ENCODE peak calls at places on chromosomes 13 and 19, in six cellular contexts. One of them, this sample, is unnamed.

GRCh38 chr19:4694211-4694987 is 24.3 kb upstream of the MYDGF start:
- DNase-seq in IMR-90: peak
- DNase-seq in mesendoderm: no peak
- DNase-seq in neuronal stem cell: no peak
- DNase-seq in H9: no peak
- DNase-seq in H1: no peak
- DNase-seq in this sample: peak

GRCh38 chr19:48390188-48391099 is 907 bp downstream of the KDELR1 start:
- DNase-seq in IMR-90: peak
- DNase-seq in mesendoderm: peak
- DNase-seq in neuronal stem cell: no peak
- DNase-seq in H9: peak
- DNase-seq in H1: no peak
- DNase-seq in this sample: peak

GRCh38 chr19:10782795-10783194 is 53.2 kb downstream of the TMED1 start:
- DNase-seq in IMR-90: no peak
- DNase-seq in mesendoderm: no peak
- DNase-seq in neuronal stem cell: no peak
- DNase-seq in H9: no peak
- DNase-seq in H1: no peak
- DNase-seq in this sample: no peak

GRCh38 chr13:21849323-21849722 is 178.4 kb downstream of the FGF9 start:
- DNase-seq in IMR-90: peak
- DNase-seq in mesendoderm: peak
- DNase-seq in neuronal stem cell: no peak
- DNase-seq in H9: peak
- DNase-seq in H1: no peak
- DNase-seq in this sample: peak

GRCh38 chr19:4914736-4915501 is 5.6 kb downstream of the UHRF1 start:
- DNase-seq in IMR-90: peak
- DNase-seq in mesendoderm: peak
- DNase-seq in neuronal stem cell: no peak
- DNase-seq in H9: no peak
- DNase-seq in H1: no peak
- DNase-seq in this sample: peak

GRCh38 chr13:108702171-108702570 is 72.8 kb downstream of the MYO16 start:
- DNase-seq in IMR-90: no peak
- DNase-seq in mesendoderm: no peak
- DNase-seq in neuronal stem cell: no peak
- DNase-seq in H9: no peak
- DNase-seq in H1: no peak
- DNase-seq in this sample: no peak

GRCh38 chr13:27171244-27171829 is at the start of gene USP12:
- DNase-seq in IMR-90: peak
- DNase-seq in mesendoderm: peak
- DNase-seq in neuronal stem cell: no peak
- DNase-seq in H9: peak
- DNase-seq in H1: no peak
- DNase-seq in this sample: peak

GRCh38 chr13:103078145-103078544 is 11.9 kb upstream of the SLC10A2 start:
- DNase-seq in IMR-90: no peak
- DNase-seq in mesendoderm: no peak
- DNase-seq in neuronal stem cell: no peak
- DNase-seq in H9: no peak
- DNase-seq in H1: no peak
- DNase-seq in this sample: no peak

GRCh38 chr13:72205773-72206172 is 338.8 kb upstream of the DACH1 start:
- DNase-seq in IMR-90: no peak
- DNase-seq in mesendoderm: no peak
- DNase-seq in neuronal stem cell: no peak
- DNase-seq in H9: no peak
- DNase-seq in H1: no peak
- DNase-seq in this sample: no peak

GRCh38 chr13:91693466-91693865 is 295.0 kb downstream of the GPC5 start:
- DNase-seq in IMR-90: no peak
- DNase-seq in mesendoderm: no peak
- DNase-seq in neuronal stem cell: no peak
- DNase-seq in H9: no peak
- DNase-seq in H1: no peak
- DNase-seq in this sample: no peak

GRCh38 chr13:56396318-56396717 is 744.4 kb upstream of the PRR20A start:
- DNase-seq in IMR-90: no peak
- DNase-seq in mesendoderm: no peak
- DNase-seq in neuronal stem cell: no peak
- DNase-seq in H9: no peak
- DNase-seq in H1: no peak
- DNase-seq in this sample: no peak

GRCh38 chr19:6061420-6062130 is 48.7 kb downstream of the RFX2 start:
- DNase-seq in IMR-90: no peak
- DNase-seq in mesendoderm: no peak
- DNase-seq in neuronal stem cell: no peak
- DNase-seq in H9: no peak
- DNase-seq in H1: no peak
- DNase-seq in this sample: no peak

GRCh38 chr13:41241626-41242025 is 21.8 kb downstream of the MTRF1 start:
- DNase-seq in IMR-90: no peak
- DNase-seq in mesendoderm: no peak
- DNase-seq in neuronal stem cell: no peak
- DNase-seq in H9: no peak
- DNase-seq in H1: no peak
- DNase-seq in this sample: no peak

GRCh38 chr13:75873499-75873898 is 237.4 kb downstream of the LMO7 start:
- DNase-seq in IMR-90: no peak
- DNase-seq in mesendoderm: no peak
- DNase-seq in neuronal stem cell: no peak
- DNase-seq in H9: no peak
- DNase-seq in H1: no peak
- DNase-seq in this sample: no peak

GRCh38 chr13:109568273-109568900 is 218.0 kb downstream of the IRS2 start:
- DNase-seq in IMR-90: no peak
- DNase-seq in mesendoderm: no peak
- DNase-seq in neuronal stem cell: no peak
- DNase-seq in H9: no peak
- DNase-seq in H1: no peak
- DNase-seq in this sample: no peak

GRCh38 chr13:75798353-75799245 is 162.5 kb downstream of the LMO7 start:
- DNase-seq in IMR-90: peak
- DNase-seq in mesendoderm: no peak
- DNase-seq in neuronal stem cell: no peak
- DNase-seq in H9: no peak
- DNase-seq in H1: no peak
- DNase-seq in this sample: no peak

GRCh38 chr13:111384441-111385181 is 64.2 kb downstream of the TEX29 start:
- DNase-seq in IMR-90: no peak
- DNase-seq in mesendoderm: no peak
- DNase-seq in neuronal stem cell: no peak
- DNase-seq in H9: peak
- DNase-seq in H1: no peak
- DNase-seq in this sample: no peak

GRCh38 chr13:98586400-98587144 is 9.7 kb upstream of the STK24 start:
- DNase-seq in IMR-90: no peak
- DNase-seq in mesendoderm: no peak
- DNase-seq in neuronal stem cell: no peak
- DNase-seq in H9: no peak
- DNase-seq in H1: no peak
- DNase-seq in this sample: no peak

GRCh38 chr19:35468637-35469036 is 20.6 kb downstream of the FFAR2 start:
- DNase-seq in IMR-90: no peak
- DNase-seq in mesendoderm: peak
- DNase-seq in neuronal stem cell: no peak
- DNase-seq in H9: peak
- DNase-seq in H1: no peak
- DNase-seq in this sample: peak

GRCh38 chr13:111117961-111118360 is 2.9 kb downstream of the ARHGEF7 start:
- DNase-seq in IMR-90: no peak
- DNase-seq in mesendoderm: no peak
- DNase-seq in neuronal stem cell: no peak
- DNase-seq in H9: no peak
- DNase-seq in H1: no peak
- DNase-seq in this sample: no peak

GRCh38 chr19:10258080-10258710 is 6.2 kb downstream of the MRPL4 start:
- DNase-seq in IMR-90: no peak
- DNase-seq in mesendoderm: no peak
- DNase-seq in neuronal stem cell: no peak
- DNase-seq in H9: no peak
- DNase-seq in H1: no peak
- DNase-seq in this sample: no peak

GRCh38 chr19:45125975-45126493 is 33.1 kb downstream of the PPP1R37 start:
- DNase-seq in IMR-90: peak
- DNase-seq in mesendoderm: peak
- DNase-seq in neuronal stem cell: peak
- DNase-seq in H9: peak
- DNase-seq in H1: peak
- DNase-seq in this sample: peak

GRCh38 chr13:33349996-33350826 is 64.7 kb upstream of the STARD13 start:
- DNase-seq in IMR-90: peak
- DNase-seq in mesendoderm: peak
- DNase-seq in neuronal stem cell: peak
- DNase-seq in H9: peak
- DNase-seq in H1: no peak
- DNase-seq in this sample: peak

GRCh38 chr13:41310963-41311606 is at the start of gene NAA16:
- DNase-seq in IMR-90: peak
- DNase-seq in mesendoderm: peak
- DNase-seq in neuronal stem cell: peak
- DNase-seq in H9: peak
- DNase-seq in H1: peak
- DNase-seq in this sample: peak

GRCh38 chr13:24148414-24149305 is 11.9 kb upstream of the SPATA13 start:
- DNase-seq in IMR-90: peak
- DNase-seq in mesendoderm: peak
- DNase-seq in neuronal stem cell: no peak
- DNase-seq in H9: peak
- DNase-seq in H1: peak
- DNase-seq in this sample: peak

GRCh38 chr13:101919541-101920306 is 467.2 kb downstream of the ITGBL1 start:
- DNase-seq in IMR-90: peak
- DNase-seq in mesendoderm: peak
- DNase-seq in neuronal stem cell: peak
- DNase-seq in H9: peak
- DNase-seq in H1: no peak
- DNase-seq in this sample: peak

GRCh38 chr13:51980918-51981317 is 30.3 kb downstream of the ATP7B start:
- DNase-seq in IMR-90: no peak
- DNase-seq in mesendoderm: no peak
- DNase-seq in neuronal stem cell: no peak
- DNase-seq in H9: no peak
- DNase-seq in H1: no peak
- DNase-seq in this sample: no peak

GRCh38 chr19:15014579-15014978 is 34.7 kb upstream of the CASP14 start:
- DNase-seq in IMR-90: no peak
- DNase-seq in mesendoderm: peak
- DNase-seq in neuronal stem cell: no peak
- DNase-seq in H9: peak
- DNase-seq in H1: no peak
- DNase-seq in this sample: no peak

GRCh38 chr13:74289130-74289529 is 154.9 kb upstream of the KLF12 start:
- DNase-seq in IMR-90: no peak
- DNase-seq in mesendoderm: peak
- DNase-seq in neuronal stem cell: no peak
- DNase-seq in H9: no peak
- DNase-seq in H1: no peak
- DNase-seq in this sample: no peak

GRCh38 chr19:35135389-35135909 is 590 bp upstream of the LGI4 start:
- DNase-seq in IMR-90: peak
- DNase-seq in mesendoderm: peak
- DNase-seq in neuronal stem cell: peak
- DNase-seq in H9: peak
- DNase-seq in H1: no peak
- DNase-seq in this sample: peak

DNA sequence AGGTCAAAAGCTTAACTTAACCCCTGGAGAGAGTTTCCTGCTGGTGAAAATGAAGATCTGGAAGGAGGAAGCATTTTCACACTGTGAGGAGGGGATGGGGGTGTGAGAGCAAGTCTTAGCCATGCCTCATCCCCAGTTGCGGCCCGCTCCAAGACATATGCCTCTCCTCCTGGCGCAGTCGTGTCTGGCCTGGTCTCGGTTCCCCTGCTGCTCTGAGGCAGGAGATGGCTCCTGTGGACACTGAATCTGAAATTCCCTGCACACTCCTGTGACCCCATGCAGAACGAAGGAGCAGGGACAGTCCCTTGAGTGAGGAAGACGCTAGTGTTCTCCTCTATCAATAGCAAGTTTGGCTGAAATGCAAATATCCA is 350 bp upstream of the ZNF69 start:
- DNase-seq in IMR-90: no peak
- DNase-seq in mesendoderm: peak
- DNase-seq in neuronal stem cell: no peak
- DNase-seq in H9: no peak
- DNase-seq in H1: no peak
- DNase-seq in this sample: no peak
- H3K4me2 ChIP-seq in IMR-90: peak
- H3K4me2 ChIP-seq in mesendoderm: peak
- H3K4me2 ChIP-seq in neuronal stem cell: peak
- H3K4me2 ChIP-seq in H9: peak
- H3K4me2 ChIP-seq in H1: peak
- H3K4me2 ChIP-seq in this sample: peak

GRCh38 chr13:58907347-58907746 is 1256.4 kb downstream of the DIAPH3 start:
- DNase-seq in IMR-90: peak
- DNase-seq in mesendoderm: no peak
- DNase-seq in neuronal stem cell: no peak
- DNase-seq in H9: no peak
- DNase-seq in H1: no peak
- DNase-seq in this sample: no peak
- H2BK15ac ChIP-seq in IMR-90: no peak
- H2BK15ac ChIP-seq in mesendoderm: no peak
- H2BK15ac ChIP-seq in neuronal stem cell: no peak
- H2BK15ac ChIP-seq in H9: no peak
- H2BK15ac ChIP-seq in H1: no peak
- H2BK15ac ChIP-seq in this sample: no peak

DNA sequence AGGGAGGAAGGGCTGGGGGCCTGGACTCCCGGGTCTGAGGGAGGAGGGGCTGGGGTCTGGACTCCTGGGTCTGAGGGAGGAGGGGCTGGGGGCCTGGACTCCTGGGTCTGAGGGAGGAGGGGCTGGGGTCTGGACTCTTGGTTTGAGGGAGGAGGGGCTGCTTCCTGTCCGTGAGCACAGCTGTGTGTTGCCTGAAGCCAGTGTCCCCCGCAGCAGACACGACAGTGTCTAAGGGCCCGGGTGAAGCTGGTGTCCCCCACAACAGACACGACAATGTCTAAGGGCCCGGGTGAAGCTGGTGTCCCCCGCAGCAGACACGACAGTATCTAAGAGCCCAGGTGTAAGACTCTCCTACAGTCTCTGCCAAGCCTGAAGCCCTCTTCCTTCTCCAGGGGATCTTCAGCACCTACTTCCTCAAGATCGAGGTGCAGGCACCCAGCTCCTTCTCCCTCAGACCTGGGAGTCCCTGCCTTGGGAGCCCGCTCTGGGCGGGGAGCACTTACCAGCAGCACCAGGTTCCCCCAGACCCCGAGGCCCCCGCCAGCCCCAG is 346 bp downstream of the PTPRH start:
- DNase-seq in IMR-90: no peak
- DNase-seq in mesendoderm: no peak
- DNase-seq in neuronal stem cell: no peak
- DNase-seq in H9: peak
- DNase-seq in H1: no peak
- DNase-seq in this sample: no peak
- H3K4me2 ChIP-seq in IMR-90: no peak
- H3K4me2 ChIP-seq in mesendoderm: no peak
- H3K4me2 ChIP-seq in neuronal stem cell: no peak
- H3K4me2 ChIP-seq in H9: no peak
- H3K4me2 ChIP-seq in H1: no peak
- H3K4me2 ChIP-seq in this sample: no peak

GRCh38 chr19:21147540-21147939 is 5.7 kb downstream of the ZNF431 start:
- DNase-seq in IMR-90: no peak
- DNase-seq in mesendoderm: no peak
- DNase-seq in neuronal stem cell: no peak
- DNase-seq in H9: no peak
- DNase-seq in H1: no peak
- DNase-seq in this sample: no peak
- H2BK15ac ChIP-seq in IMR-90: no peak
- H2BK15ac ChIP-seq in mesendoderm: no peak
- H2BK15ac ChIP-seq in neuronal stem cell: no peak
- H2BK15ac ChIP-seq in H9: no peak
- H2BK15ac ChIP-seq in H1: no peak
- H2BK15ac ChIP-seq in this sample: no peak